ENCODE peak calls at places on chromosomes 2 and 18, in nine cellular contexts. K, P, Y, Z, O, L, C, R and M are unnamed samples. For H3K4me1, the result is how much of the 10 kb centered on the place peaks cover.

GRCh38 chr18:11994346-11994707 is 13.0 kb downstream of the IMPA2 start:
- DNase-seq in K (peak), P (no peak), Y (no peak), Z (peak), O (peak), L (no peak), C (no peak), R (peak), M (no peak)

GRCh38 chr2:120464448-120464931 is 118.6 kb downstream of the INHBB start:
- DNase-seq in K (no peak), P (no peak), Y (no peak), Z (no peak), O (no peak), L (no peak), C (no peak), R (no peak), M (no peak)

GRCh38 chr18:70172225-70172624 is 33.3 kb downstream of the RTTN start:
- DNase-seq in K (peak), P (peak), Y (no peak), Z (peak), O (no peak), L (no peak), C (no peak), R (no peak), M (no peak)

GRCh38 chr2:109447251-109447661 is 166.5 kb downstream of the SEPTIN10 start:
- DNase-seq in K (peak), P (no peak), Y (no peak), Z (peak), O (no peak), L (no peak), C (no peak), R (no peak), M (no peak)

GRCh38 chr2:14350856-14351255 is 281.7 kb upstream of the LRATD1 start:
- DNase-seq in K (no peak), P (no peak), Y (no peak), Z (no peak), O (no peak), L (no peak), C (no peak), R (no peak), M (no peak)

GRCh38 chr2:238238766-238239551 is 879 bp downstream of the HES6 start:
- DNase-seq in K (peak), P (peak), Y (no peak), Z (no peak), O (no peak), L (no peak), C (peak), R (no peak), M (peak)

GRCh38 chr2:54666741-54667639 is 56.5 kb upstream of the EML6 start:
- DNase-seq in K (peak), P (no peak), Y (peak), Z (peak), O (peak), L (no peak), C (no peak), R (no peak), M (no peak)

GRCh38 chr2:211351998-211352397 is 795.6 kb downstream of the CPS1 start:
- DNase-seq in K (no peak), P (no peak), Y (no peak), Z (no peak), O (no peak), L (no peak), C (no peak), R (peak), M (no peak)

GRCh38 chr18:8720141-8720540 is 14.8 kb downstream of the MTCL1 start:
- DNase-seq in K (no peak), P (no peak), Y (no peak), Z (no peak), O (no peak), L (no peak), C (no peak), R (no peak), M (no peak)

GRCh38 chr2:102094917-102095316 is 47.6 kb upstream of the IL1R1 start:
- DNase-seq in K (peak), P (no peak), Y (no peak), Z (peak), O (peak), L (no peak), C (no peak), R (no peak), M (no peak)

GRCh38 chr2:86238354-86238753 is 39.1 kb downstream of the MRPL35 start:
- DNase-seq in K (no peak), P (no peak), Y (no peak), Z (no peak), O (no peak), L (no peak), C (no peak), R (no peak), M (no peak)

GRCh38 chr2:240140511-240140910 is at the start of gene OTOS:
- DNase-seq in K (no peak), P (no peak), Y (no peak), Z (no peak), O (no peak), L (no peak), C (no peak), R (no peak), M (no peak)

GRCh38 chr18:11908182-11909080 is at the start of gene MPPE1:
- DNase-seq in K (peak), P (peak), Y (peak), Z (peak), O (peak), L (peak), C (peak), R (peak), M (peak)

GRCh38 chr2:190717764-190718651 is 69.1 kb downstream of the NAB1 start:
- DNase-seq in K (no peak), P (no peak), Y (no peak), Z (no peak), O (no peak), L (no peak), C (no peak), R (no peak), M (no peak)

GRCh38 chr2:28621172-28622100 is 125.6 kb downstream of the PLB1 start:
- DNase-seq in K (peak), P (peak), Y (peak), Z (peak), O (peak), L (no peak), C (peak), R (peak), M (peak)

GRCh38 chr2:71492112-71492511 is 38.8 kb downstream of the DYSF start:
- DNase-seq in K (no peak), P (no peak), Y (no peak), Z (peak), O (no peak), L (no peak), C (no peak), R (no peak), M (no peak)

GRCh38 chr2:30236591-30237245 is 5.4 kb downstream of the LBH start:
- DNase-seq in K (no peak), P (no peak), Y (no peak), Z (no peak), O (no peak), L (no peak), C (no peak), R (no peak), M (no peak)

GRCh38 chr2:30235859-30236535 is 4.7 kb downstream of the LBH start:
- DNase-seq in K (no peak), P (no peak), Y (no peak), Z (no peak), O (no peak), L (no peak), C (peak), R (no peak), M (no peak)

GRCh38 chr2:30239308-30240161 is 8.2 kb downstream of the LBH start:
- DNase-seq in K (peak), P (peak), Y (peak), Z (peak), O (peak), L (peak), C (peak), R (peak), M (peak)

GRCh38 chr2:30238143-30238800 is 6.9 kb downstream of the LBH start:
- DNase-seq in K (no peak), P (peak), Y (no peak), Z (no peak), O (no peak), L (no peak), C (no peak), R (no peak), M (no peak)

DNA sequence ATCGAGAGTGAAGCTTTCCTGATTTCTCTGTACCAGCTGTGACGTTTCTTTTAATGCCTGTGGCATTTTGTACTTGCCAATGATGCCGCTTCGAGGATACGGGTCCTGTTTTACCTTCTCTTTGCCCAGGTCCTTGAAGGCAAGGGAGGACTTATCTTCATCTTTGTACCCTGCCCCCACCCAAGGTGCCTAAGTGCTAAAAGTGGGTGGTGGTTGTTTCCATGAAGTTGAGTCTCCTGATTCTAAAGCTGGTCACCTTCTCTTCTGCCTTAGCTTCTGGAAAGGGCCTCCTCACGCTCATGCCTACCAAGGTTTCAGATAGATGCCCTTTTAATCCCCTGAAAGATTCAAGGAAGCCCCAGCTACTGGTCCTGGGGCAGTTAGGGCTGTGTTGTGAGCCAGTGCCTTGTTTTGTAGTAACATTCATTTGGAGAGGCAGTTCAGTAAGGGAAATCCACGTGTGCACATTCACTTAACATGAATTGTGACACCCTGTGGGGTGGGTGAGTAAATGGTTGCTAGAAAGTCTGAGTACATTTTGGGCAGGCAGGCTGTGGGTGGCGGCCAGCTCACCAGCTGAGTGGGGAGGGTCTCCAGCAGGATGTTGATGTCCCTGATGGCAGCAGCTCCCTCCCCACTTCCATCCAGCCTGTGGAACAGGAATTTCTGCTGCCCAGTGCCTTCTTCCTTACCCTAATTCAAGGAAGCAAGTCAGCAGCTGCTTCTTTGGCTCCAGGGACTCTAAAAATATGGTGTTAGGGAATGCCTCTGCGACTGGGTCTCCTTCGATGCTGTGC is 6.2 kb downstream of the LBH start:
- DNase-seq in K (peak), P (no peak), Y (no peak), Z (no peak), O (no peak), L (no peak), C (no peak), R (no peak), M (no peak)
- H3K4me1 ChIP-seq in K (half or more), P (under half), Y (under half), Z (half or more), O (under half), L (under half), C (half or more), R (under half), M (half or more)

GRCh38 chr2:43560231-43560547 is 35.6 kb downstream of the THADA start:
- DNase-seq in K (no peak), P (no peak), Y (no peak), Z (no peak), O (no peak), L (no peak), C (no peak), R (no peak), M (no peak)
- H3K4me3 ChIP-seq in K (no peak), P (no peak), Y (no peak), Z (no peak), O (no peak), L (no peak), C (peak), R (no peak), M (no peak)

GRCh38 chr18:13434854-13435253 is 216.3 kb downstream of the LDLRAD4 start:
- DNase-seq in K (no peak), P (no peak), Y (no peak), Z (no peak), O (no peak), L (no peak), C (no peak), R (no peak), M (no peak)

GRCh38 chr18:13430663-13431062 is 212.1 kb downstream of the LDLRAD4 start:
- DNase-seq in K (no peak), P (no peak), Y (no peak), Z (no peak), O (no peak), L (no peak), C (no peak), R (no peak), M (no peak)

GRCh38 chr18:13433685-13434084 is 215.1 kb downstream of the LDLRAD4 start:
- DNase-seq in K (peak), P (no peak), Y (no peak), Z (no peak), O (no peak), L (no peak), C (no peak), R (no peak), M (no peak)

GRCh38 chr18:13431886-13432285 is 213.3 kb downstream of the LDLRAD4 start:
- DNase-seq in K (no peak), P (no peak), Y (no peak), Z (no peak), O (no peak), L (no peak), C (no peak), R (no peak), M (no peak)

DNA sequence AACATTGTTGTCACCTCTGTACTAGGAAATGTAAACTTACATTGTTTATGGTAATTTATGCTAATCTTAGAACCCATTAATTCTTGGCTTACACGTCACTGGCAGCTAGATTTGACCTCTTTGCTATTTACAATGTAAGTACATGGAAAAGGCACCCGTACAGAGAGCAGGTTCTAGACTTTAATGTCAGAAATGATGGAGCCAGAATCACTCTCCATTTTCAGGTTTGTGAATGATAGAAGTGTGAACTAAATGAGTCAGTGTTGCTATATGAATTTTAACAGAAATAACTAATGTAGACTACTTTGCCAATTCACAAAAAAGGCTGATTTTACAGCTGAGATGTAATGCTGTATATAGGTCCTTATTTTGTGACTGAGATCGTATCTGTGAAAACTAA is 214.5 kb downstream of the LDLRAD4 start:
- DNase-seq in K (no peak), P (no peak), Y (no peak), Z (no peak), O (no peak), L (no peak), C (no peak), R (no peak), M (no peak)
- H3K4me1 ChIP-seq in K (under half), P (under half), Y (under half), Z (under half), O (under half), L (under half), C (under half), R (under half), M (under half)

DNA sequence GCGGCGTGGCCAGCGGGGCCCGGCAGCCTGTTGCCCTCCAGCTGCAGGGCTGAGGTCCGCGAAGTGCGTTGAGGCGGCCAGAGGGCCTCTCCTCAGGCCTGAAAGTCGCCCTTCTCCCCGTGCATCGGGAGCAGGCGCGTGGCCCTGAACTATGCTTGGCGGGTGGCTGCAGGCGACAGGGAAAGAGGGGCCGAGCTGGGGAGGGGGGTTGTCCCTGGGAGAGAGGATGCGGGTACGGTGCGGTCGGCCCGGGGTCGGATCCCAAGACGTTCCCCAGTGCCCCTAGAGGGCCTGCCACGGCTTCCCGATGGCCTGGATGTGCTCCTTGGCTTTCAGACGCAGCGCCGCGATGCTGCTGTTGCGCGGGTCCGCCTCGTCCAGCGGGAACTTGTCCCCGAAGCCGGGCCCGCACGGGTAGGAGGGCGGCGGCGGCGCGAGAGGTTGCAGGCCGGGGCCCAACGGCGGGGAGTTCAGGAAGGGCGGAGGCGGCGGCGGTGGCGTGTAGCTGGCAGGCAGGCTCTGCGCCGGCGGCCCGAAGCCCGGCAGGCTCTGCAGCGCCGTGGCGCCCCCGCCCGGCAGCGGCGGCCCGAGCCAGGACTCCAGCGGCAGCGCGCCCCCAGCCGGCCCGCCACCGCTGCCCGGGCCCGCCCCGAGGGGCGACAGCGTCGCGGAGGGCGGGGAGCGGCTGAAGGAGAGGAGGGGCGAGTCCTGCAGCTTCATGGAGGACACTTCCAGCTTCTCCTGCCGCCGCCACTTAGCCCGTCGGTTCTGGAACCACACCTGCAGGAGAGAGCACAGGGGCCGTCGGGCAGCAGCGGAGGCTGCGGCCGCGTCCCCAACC is 4.3 kb downstream of the RAX start:
- DNase-seq in K (peak), P (peak), Y (no peak), Z (peak), O (peak), L (no peak), C (no peak), R (no peak), M (no peak)
- H3K4me3 ChIP-seq in K (no peak), P (peak), Y (no peak), Z (peak), O (peak), L (no peak), C (no peak), R (no peak), M (no peak)

GRCh38 chr2:222779145-222779832 is 81.5 kb upstream of the ACSL3 start:
- DNase-seq in K (no peak), P (no peak), Y (no peak), Z (no peak), O (no peak), L (no peak), C (no peak), R (no peak), M (no peak)

GRCh38 chr2:222776792-222777191 is 84.0 kb upstream of the ACSL3 start:
- DNase-seq in K (no peak), P (no peak), Y (no peak), Z (no peak), O (peak), L (no peak), C (no peak), R (no peak), M (no peak)

GRCh38 chr2:222771832-222772231 is 89.0 kb upstream of the ACSL3 start:
- DNase-seq in K (no peak), P (no peak), Y (no peak), Z (no peak), O (no peak), L (no peak), C (no peak), R (no peak), M (no peak)

GRCh38 chr2:222778400-222778799 is 82.4 kb upstream of the ACSL3 start:
- DNase-seq in K (no peak), P (no peak), Y (no peak), Z (no peak), O (no peak), L (no peak), C (no peak), R (no peak), M (no peak)

GRCh38 chr2:222774941-222775340 is 85.9 kb upstream of the ACSL3 start:
- DNase-seq in K (peak), P (peak), Y (no peak), Z (no peak), O (peak), L (no peak), C (no peak), R (peak), M (no peak)
- H3K4me1 ChIP-seq in K (under half), P (under half), Y (under half), Z (under half), O (half or more), L (under half), C (under half), R (under half), M (under half)